ENCODE peak calls at places on chromosomes 16 and 17, in six cellular contexts. One of them, this sample, is unnamed.

GRCh38 chr17:48615212-48615962 is at the start of gene HOXB8:
- DNase-seq in activated naive CD4-positive, alpha-beta T cell: no peak
- DNase-seq in GF-D8: no peak
- DNase-seq in GM18507: no peak
- DNase-seq in H1: no peak
- DNase-seq in HuH-7.5: no peak
- DNase-seq in this sample: no peak

GRCh38 chr17:69997332-69997731 is 77.7 kb upstream of the KCNJ16 start:
- DNase-seq in HuH-7.5: no peak
- DNase-seq in H1: no peak
- DNase-seq in activated naive CD4-positive, alpha-beta T cell: no peak
- DNase-seq in GF-D8: no peak
- DNase-seq in GM18507: no peak
- DNase-seq in this sample: no peak

GRCh38 chr16:88957887-88958577 is 19.0 kb downstream of the CBFA2T3 start:
- DNase-seq in GM18507: no peak
- DNase-seq in H1: no peak
- DNase-seq in HuH-7.5: no peak
- DNase-seq in activated naive CD4-positive, alpha-beta T cell: no peak
- DNase-seq in GF-D8: peak; percentile 70
- DNase-seq in this sample: peak; percentile 83

GRCh38 chr16:391885-392335 is 5.1 kb upstream of the NME4 start:
- DNase-seq in activated naive CD4-positive, alpha-beta T cell: no peak
- DNase-seq in H1: peak; percentile 97
- DNase-seq in GF-D8: peak; percentile 21
- DNase-seq in HuH-7.5: peak; percentile 75
- DNase-seq in GM18507: no peak
- DNase-seq in this sample: peak; percentile 72

GRCh38 chr17:45230787-45231480 is 9.2 kb downstream of the FMNL1 start:
- DNase-seq in activated naive CD4-positive, alpha-beta T cell: no peak
- DNase-seq in HuH-7.5: no peak
- DNase-seq in H1: no peak
- DNase-seq in GM18507: no peak
- DNase-seq in GF-D8: no peak
- DNase-seq in this sample: no peak

GRCh38 chr17:49634487-49634865 is 43.4 kb downstream of the SPOP start:
- DNase-seq in GM18507: no peak
- DNase-seq in activated naive CD4-positive, alpha-beta T cell: no peak
- DNase-seq in HuH-7.5: no peak
- DNase-seq in H1: no peak
- DNase-seq in GF-D8: no peak
- DNase-seq in this sample: no peak

GRCh38 chr17:3896108-3897099 is 3.6 kb upstream of the CAMKK1 start:
- DNase-seq in H1: no peak
- DNase-seq in GF-D8: no peak
- DNase-seq in GM18507: no peak
- DNase-seq in HuH-7.5: no peak
- DNase-seq in activated naive CD4-positive, alpha-beta T cell: no peak
- DNase-seq in this sample: no peak

GRCh38 chr17:82031885-82032627 is 578 bp downstream of the RAC3 start:
- DNase-seq in activated naive CD4-positive, alpha-beta T cell: no peak
- DNase-seq in GM18507: no peak
- DNase-seq in H1: peak; percentile 85
- DNase-seq in GF-D8: no peak
- DNase-seq in HuH-7.5: peak; percentile 84
- DNase-seq in this sample: peak; percentile 8

GRCh38 chr17:82835122-82835521 is 4.7 kb downstream of the ZNF750 start:
- DNase-seq in GM18507: no peak
- DNase-seq in GF-D8: no peak
- DNase-seq in HuH-7.5: no peak
- DNase-seq in H1: no peak
- DNase-seq in activated naive CD4-positive, alpha-beta T cell: no peak
- DNase-seq in this sample: no peak

GRCh38 chr16:87671715-87672270 is 69.5 kb downstream of the JPH3 start:
- DNase-seq in H1: no peak
- DNase-seq in GF-D8: no peak
- DNase-seq in activated naive CD4-positive, alpha-beta T cell: no peak
- DNase-seq in GM18507: no peak
- DNase-seq in HuH-7.5: no peak
- DNase-seq in this sample: no peak

GRCh38 chr17:82003411-82004381 is 19.0 kb downstream of the CENPX start:
- DNase-seq in HuH-7.5: peak; percentile 45
- DNase-seq in H1: peak; percentile 51
- DNase-seq in GF-D8: no peak
- DNase-seq in GM18507: no peak
- DNase-seq in activated naive CD4-positive, alpha-beta T cell: no peak
- DNase-seq in this sample: no peak

GRCh38 chr17:3986939-3987335 is 22.7 kb upstream of the ATP2A3 start:
- DNase-seq in GM18507: no peak
- DNase-seq in HuH-7.5: no peak
- DNase-seq in activated naive CD4-positive, alpha-beta T cell: no peak
- DNase-seq in GF-D8: no peak
- DNase-seq in H1: no peak
- DNase-seq in this sample: no peak

GRCh38 chr16:1859650-1860049 is 12.3 kb downstream of the MEIOB start:
- DNase-seq in GF-D8: no peak
- DNase-seq in activated naive CD4-positive, alpha-beta T cell: no peak
- DNase-seq in HuH-7.5: no peak
- DNase-seq in GM18507: no peak
- DNase-seq in H1: no peak
- DNase-seq in this sample: no peak

GRCh38 chr16:8848939-8849391 is 19.8 kb downstream of the CARHSP1 start:
- DNase-seq in activated naive CD4-positive, alpha-beta T cell: no peak
- DNase-seq in HuH-7.5: no peak
- DNase-seq in H1: no peak
- DNase-seq in GM18507: no peak
- DNase-seq in GF-D8: no peak
- DNase-seq in this sample: no peak

GRCh38 chr16:53598513-53599266 is 95.7 kb upstream of the AKTIP start:
- DNase-seq in H1: no peak
- DNase-seq in HuH-7.5: no peak
- DNase-seq in activated naive CD4-positive, alpha-beta T cell: no peak
- DNase-seq in GM18507: no peak
- DNase-seq in GF-D8: no peak
- DNase-seq in this sample: no peak

GRCh38 chr17:80717661-80718060 is 173.0 kb downstream of the RPTOR start:
- DNase-seq in activated naive CD4-positive, alpha-beta T cell: no peak
- DNase-seq in H1: no peak
- DNase-seq in HuH-7.5: no peak
- DNase-seq in GF-D8: no peak
- DNase-seq in GM18507: no peak
- DNase-seq in this sample: no peak

GRCh38 chr16:2857451-2858244 is at the start of gene PRSS22:
- DNase-seq in HuH-7.5: no peak
- DNase-seq in H1: peak; percentile 74
- DNase-seq in activated naive CD4-positive, alpha-beta T cell: no peak
- DNase-seq in GF-D8: no peak
- DNase-seq in GM18507: no peak
- DNase-seq in this sample: no peak

GRCh38 chr17:8484465-8484864 is 48.8 kb downstream of the NDEL1 start:
- DNase-seq in GM18507: no peak
- DNase-seq in H1: no peak
- DNase-seq in HuH-7.5: no peak
- DNase-seq in activated naive CD4-positive, alpha-beta T cell: no peak
- DNase-seq in GF-D8: no peak
- DNase-seq in this sample: no peak

GRCh38 chr16:17327671-17328335 is 143.0 kb downstream of the XYLT1 start:
- DNase-seq in H1: no peak
- DNase-seq in activated naive CD4-positive, alpha-beta T cell: no peak
- DNase-seq in GM18507: no peak
- DNase-seq in GF-D8: no peak
- DNase-seq in HuH-7.5: no peak
- DNase-seq in this sample: no peak

GRCh38 chr17:62188713-62189112 is 123.6 kb upstream of the MED13 start:
- DNase-seq in HuH-7.5: peak; percentile 57
- DNase-seq in GF-D8: no peak
- DNase-seq in H1: no peak
- DNase-seq in GM18507: no peak
- DNase-seq in activated naive CD4-positive, alpha-beta T cell: no peak
- DNase-seq in this sample: no peak

GRCh38 chr16:9138731-9139501 is 47.5 kb downstream of the HAPSTR1 start:
- DNase-seq in activated naive CD4-positive, alpha-beta T cell: peak; percentile 25
- DNase-seq in H1: peak; percentile 90
- DNase-seq in GF-D8: no peak
- DNase-seq in GM18507: no peak
- DNase-seq in HuH-7.5: peak; percentile 35
- DNase-seq in this sample: peak; percentile 30

GRCh38 chr17:2695243-2695960 is 16.2 kb downstream of the CLUH start:
- DNase-seq in activated naive CD4-positive, alpha-beta T cell: no peak
- DNase-seq in HuH-7.5: no peak
- DNase-seq in GM18507: no peak
- DNase-seq in GF-D8: no peak
- DNase-seq in H1: no peak
- DNase-seq in this sample: no peak

GRCh38 chr17:28904800-28905199 is 1.9 kb upstream of the DHRS13 start:
- DNase-seq in GF-D8: no peak
- DNase-seq in activated naive CD4-positive, alpha-beta T cell: no peak
- DNase-seq in GM18507: no peak
- DNase-seq in H1: no peak
- DNase-seq in HuH-7.5: no peak
- DNase-seq in this sample: no peak

GRCh38 chr16:30967795-30968194 is 10.2 kb downstream of the SETD1A start:
- DNase-seq in GM18507: no peak
- DNase-seq in GF-D8: no peak
- DNase-seq in HuH-7.5: no peak
- DNase-seq in activated naive CD4-positive, alpha-beta T cell: no peak
- DNase-seq in H1: no peak
- DNase-seq in this sample: no peak

GRCh38 chr17:42698736-42699414 is 16.5 kb downstream of the CNTNAP1 start:
- DNase-seq in HuH-7.5: no peak
- DNase-seq in GM18507: no peak
- DNase-seq in GF-D8: no peak
- DNase-seq in H1: no peak
- DNase-seq in activated naive CD4-positive, alpha-beta T cell: no peak
- DNase-seq in this sample: no peak

GRCh38 chr17:60602385-60602742 is 2.4 kb downstream of the PPM1D start:
- DNase-seq in H1: peak; percentile 39
- DNase-seq in GF-D8: no peak
- DNase-seq in activated naive CD4-positive, alpha-beta T cell: no peak
- DNase-seq in HuH-7.5: no peak
- DNase-seq in GM18507: no peak
- DNase-seq in this sample: no peak

GRCh38 chr16:56630134-56630533 is 2.3 kb upstream of the MT1M start:
- DNase-seq in GF-D8: no peak
- DNase-seq in GM18507: peak; percentile 30
- DNase-seq in activated naive CD4-positive, alpha-beta T cell: no peak
- DNase-seq in H1: no peak
- DNase-seq in HuH-7.5: no peak
- DNase-seq in this sample: no peak